ENCODE peak calls at places on chromosome 17, in nine cellular contexts. Z, M, Q, T, D, A, W, L and K are unnamed samples.

GRCh38 chr17:82528484-82529265 is 9.1 kb downstream of the FOXK2 start:
- DNase-seq in M (peak; percentile 31), L (no peak), W (peak; percentile 42), Z (no peak), T (no peak), A (no peak), D (peak; percentile 80), Q (peak; percentile 62), K (no peak)

GRCh38 chr17:4487820-4488716 is 10.6 kb upstream of the SPNS2 start:
- DNase-seq in D (no peak), Z (no peak), Q (no peak), W (no peak), A (no peak), L (no peak), M (no peak), T (no peak), K (no peak)

GRCh38 chr17:5592382-5592781 is 8.1 kb upstream of the NLRP1 start:
- DNase-seq in A (no peak), D (no peak), T (no peak), W (peak; percentile 68), Q (no peak), Z (no peak), L (peak; percentile 60), M (peak; percentile 29), K (no peak)

GRCh38 chr17:76872221-76872873 is 4.1 kb downstream of the MGAT5B start:
- DNase-seq in D (peak; percentile 90), Z (no peak), T (peak; percentile 19), M (peak; percentile 81), W (peak; percentile 67), Q (peak; percentile 54), L (peak; percentile 84), A (no peak), K (no peak)

GRCh38 chr17:77856551-77857305 is 101.8 kb upstream of the TNRC6C start:
- DNase-seq in D (no peak), T (peak; percentile 52), W (no peak), Q (no peak), L (no peak), M (no peak), A (no peak), Z (no peak), K (no peak)

GRCh38 chr17:68195667-68196393 is 52.0 kb upstream of the AMZ2 start:
- DNase-seq in L (no peak), Z (no peak), D (peak; percentile 26), Q (no peak), A (peak; percentile 59), T (no peak), W (peak; percentile 44), M (no peak), K (no peak)

GRCh38 chr17:27481327-27481726 is 25.1 kb downstream of the KSR1 start:
- DNase-seq in T (peak; percentile 47), L (no peak), A (no peak), Q (no peak), W (no peak), Z (no peak), D (no peak), M (no peak), K (no peak)

GRCh38 chr17:27497696-27498095 is 41.4 kb downstream of the KSR1 start:
- DNase-seq in T (no peak), M (no peak), W (no peak), Q (no peak), A (no peak), L (no peak), D (no peak), Z (no peak), K (no peak)

GRCh38 chr17:56392274-56392673 is 201.2 kb upstream of the NOG start:
- DNase-seq in Q (no peak), Z (no peak), D (no peak), M (no peak), T (no peak), A (no peak), W (no peak), L (no peak), K (no peak)

GRCh38 chr17:48555616-48556533 is 11.0 kb upstream of the HOXB2 start:
- DNase-seq in D (no peak), M (no peak), Q (no peak), L (peak; percentile 58), W (no peak), A (no peak), Z (no peak), T (no peak), K (no peak)

DNA sequence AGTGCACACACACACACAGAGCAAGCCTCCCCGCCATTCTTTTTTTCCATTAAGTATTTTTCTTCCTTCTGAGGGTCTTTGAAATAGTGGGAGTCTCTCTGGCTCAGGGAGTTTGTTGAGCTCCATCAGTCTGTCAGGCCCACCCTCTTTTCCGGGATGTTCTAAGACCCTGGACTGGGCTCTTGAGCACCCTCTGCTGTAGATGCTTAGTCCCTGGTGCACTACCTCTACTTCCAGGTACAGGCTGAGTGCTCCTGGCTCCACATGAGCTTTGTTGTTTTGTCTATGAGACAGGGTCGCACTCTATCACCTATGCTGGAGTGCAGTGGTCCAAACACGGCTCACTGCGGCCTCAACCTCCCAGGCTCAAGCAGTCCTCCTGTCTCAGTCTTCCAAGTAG is 20.7 kb downstream of the LIMD2 start:
- DNase-seq in T (no peak), A (no peak), D (no peak), W (no peak), Z (no peak), L (no peak), Q (no peak), M (no peak), K (no peak)
- TF ChIP-seq CTCF in T (no peak), A (no peak), D (no peak), W (no peak), Z (no peak), L (no peak), Q (peak; percentile 15), M (no peak), K (no peak)

GRCh38 chr17:42266462-42266861 is 9.7 kb downstream of the STAT5B start:
- DNase-seq in Q (no peak), M (no peak), T (no peak), A (no peak), Z (no peak), W (no peak), L (no peak), D (no peak), K (no peak)

GRCh38 chr17:42266918-42267766 is 9.0 kb downstream of the STAT5B start:
- DNase-seq in A (no peak), L (peak; percentile 68), Z (no peak), Q (peak; percentile 90), M (peak; percentile 76), T (peak; percentile 44), D (no peak), W (peak; percentile 54), K (no peak)

GRCh38 chr17:42270596-42270995 is 5.6 kb downstream of the STAT5B start:
- DNase-seq in T (no peak), A (no peak), L (no peak), W (no peak), Q (no peak), Z (no peak), D (no peak), M (no peak), K (no peak)

GRCh38 chr17:42270175-42270545 is 6.0 kb downstream of the STAT5B start:
- DNase-seq in D (no peak), A (no peak), M (no peak), L (no peak), T (no peak), W (no peak), Q (no peak), Z (no peak), K (no peak)

DNA sequence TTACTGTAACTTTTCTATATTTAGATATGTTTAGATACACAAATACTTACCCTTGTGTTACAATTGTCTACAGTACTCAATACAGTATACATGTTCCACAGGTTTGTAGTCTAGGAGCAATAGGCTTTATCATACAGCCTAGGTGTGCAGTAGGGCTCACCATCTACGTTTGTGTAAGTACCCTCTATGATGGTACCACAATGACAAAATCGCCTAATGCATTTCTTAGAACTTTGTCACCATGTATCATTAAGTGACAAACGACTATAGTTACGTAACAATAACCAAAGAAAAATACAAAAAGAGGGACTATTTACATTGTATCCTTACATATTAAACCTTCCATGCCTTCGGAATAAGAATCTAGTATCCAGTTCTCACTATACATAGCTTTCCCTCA is 8.0 kb downstream of the STAT5B start:
- DNase-seq in A (no peak), Q (no peak), W (no peak), M (no peak), Z (no peak), L (no peak), D (no peak), T (no peak), K (no peak)
- TF ChIP-seq CTCF in A (no peak), Q (no peak), W (no peak), M (no peak), Z (no peak), L (no peak), D (no peak), T (no peak), K (no peak)

GRCh38 chr17:564526-564925 is 150.1 kb downstream of the VPS53 start:
- DNase-seq in M (no peak), W (no peak), T (no peak), Z (no peak), D (no peak), L (no peak), A (no peak), Q (no peak), K (no peak)

GRCh38 chr17:561118-561517 is 153.5 kb downstream of the VPS53 start:
- DNase-seq in M (no peak), W (no peak), T (no peak), Q (no peak), Z (no peak), A (no peak), D (no peak), L (peak; percentile 32), K (no peak)

GRCh38 chr17:563646-564045 is 151.0 kb downstream of the VPS53 start:
- DNase-seq in T (no peak), L (no peak), W (no peak), M (no peak), A (no peak), Z (no peak), Q (no peak), D (no peak), K (no peak)

GRCh38 chr17:562174-562573 is 152.5 kb downstream of the VPS53 start:
- DNase-seq in W (no peak), M (no peak), Z (no peak), D (no peak), L (no peak), T (no peak), Q (no peak), A (no peak), K (no peak)

GRCh38 chr17:565506-565905 is 149.1 kb downstream of the VPS53 start:
- DNase-seq in Q (no peak), A (peak; percentile 35), L (no peak), Z (no peak), W (no peak), M (no peak), D (no peak), T (no peak), K (no peak)
- TF ChIP-seq CTCF in Q (peak; percentile 54), A (no peak), L (no peak), Z (no peak), W (no peak), M (peak; percentile 44), D (no peak), T (no peak), K (no peak)

DNA sequence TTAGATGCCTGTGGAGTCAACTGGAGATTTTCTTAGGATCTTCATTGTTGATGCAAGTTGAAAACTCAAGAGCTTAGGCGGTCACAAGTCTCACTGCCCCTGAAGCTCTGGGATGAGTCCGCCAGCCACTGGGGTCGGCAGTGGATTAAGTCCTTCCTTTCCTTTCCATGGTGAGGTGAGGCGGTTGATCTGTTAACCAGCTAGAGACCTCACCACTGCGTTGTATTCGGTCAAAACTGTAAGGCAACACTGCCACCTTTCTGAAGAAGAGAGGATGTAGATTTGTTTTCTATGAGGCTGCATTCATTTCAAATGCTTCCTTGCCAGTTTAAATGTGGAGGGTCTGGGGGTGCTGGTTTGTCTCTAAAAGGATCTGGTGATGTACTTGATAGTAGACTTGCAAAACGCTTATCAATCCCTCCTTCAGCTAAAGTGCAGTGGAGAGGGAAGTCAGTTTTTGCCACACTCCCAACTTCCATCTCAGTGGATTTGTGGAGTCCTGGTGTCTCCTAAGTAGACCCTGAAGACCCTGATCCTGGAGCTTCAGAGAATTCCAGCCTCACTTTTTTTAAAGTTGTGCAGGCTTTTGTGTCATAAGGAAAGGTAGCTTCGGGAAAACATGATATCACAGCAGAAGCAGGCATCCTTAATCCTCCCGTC is 1.7 kb downstream of the MYOCD start:
- DNase-seq in A (peak; percentile 42), Z (no peak), W (peak; percentile 59), M (peak; percentile 40), Q (peak; percentile 13), D (no peak), L (peak; percentile 51), T (no peak), K (no peak)
- TF ChIP-seq CTCF in A (peak; percentile 23), Z (peak; percentile 74), W (peak; percentile 83), M (peak; percentile 36), Q (peak; percentile 53), D (peak; percentile 18), L (peak; percentile 41), T (no peak), K (peak; percentile 32)